ENCODE peak calls at places on chromosome 21, in five cellular contexts. S is lower lobe of right lung, H is ovary, T is right lobe of liver, V is prostate gland. E is an unnamed sample. For H3K4me1, the result is how much of the 10 kb centered on the place peaks cover.

GRCh38 chr21:28136687-28137086 is 856.0 kb downstream of the LTN1 start:
- DNase-seq in V (no peak), H (no peak), T (no peak), S (no peak), E (no peak)

GRCh38 chr21:36835383-36835795 is 131.1 kb downstream of the HLCS start:
- DNase-seq in S (no peak), H (no peak), V (peak), T (no peak), E (peak)

GRCh38 chr21:33403786-33404571 is 766 bp downstream of the IFNGR2 start:
- DNase-seq in H (peak), T (peak), S (peak), V (peak), E (peak)

GRCh38 chr21:30439975-30440374 is at the start of gene KRTAP15-1:
- DNase-seq in T (no peak), S (no peak), H (no peak), V (no peak), E (no peak)

GRCh38 chr21:34018910-34019309 is 54.5 kb upstream of the MRPS6 start:
- DNase-seq in V (no peak), H (no peak), S (no peak), T (no peak), E (no peak)

GRCh38 chr21:32043458-32043857 is 170.6 kb downstream of the HUNK start:
- DNase-seq in V (no peak), S (no peak), T (no peak), H (no peak), E (no peak)

GRCh38 chr21:33007747-33008146 is 18.0 kb upstream of the OLIG2 start:
- DNase-seq in T (no peak), S (no peak), V (no peak), H (no peak), E (no peak)

GRCh38 chr21:33402011-33402979 is 918 bp upstream of the IFNGR2 start:
- DNase-seq in H (peak), V (peak), T (peak), S (peak), E (peak)

GRCh38 chr21:43194303-43195130 is 25.7 kb downstream of the CRYAA start:
- DNase-seq in T (peak), H (no peak), S (no peak), V (peak), E (no peak)

GRCh38 chr21:19874521-19874920 is 1123.7 kb upstream of the NCAM2 start:
- DNase-seq in H (no peak), V (no peak), S (no peak), T (no peak), E (no peak)

GRCh38 chr21:42269382-42269781 is 45.8 kb downstream of the TFF3 start:
- DNase-seq in H (no peak), S (no peak), T (no peak), V (no peak), E (no peak)

GRCh38 chr21:37200641-37201480 is 66.3 kb downstream of the VPS26C start:
- DNase-seq in S (no peak), V (no peak), H (no peak), T (no peak), E (no peak)

GRCh38 chr21:45588086-45588825 is 46.0 kb upstream of the SLC19A1 start:
- DNase-seq in H (no peak), T (peak), V (no peak), S (no peak), E (no peak)

GRCh38 chr21:45045481-45045880 is 28.9 kb upstream of the ADARB1 start:
- DNase-seq in H (no peak), V (no peak), T (no peak), S (no peak), E (no peak)

GRCh38 chr21:15273244-15273643 is 208.4 kb upstream of the NRIP1 start:
- DNase-seq in S (no peak), V (no peak), T (no peak), H (no peak), E (no peak)

GRCh38 chr21:39060485-39061099 is 122.7 kb downstream of the PSMG1 start:
- DNase-seq in H (no peak), S (no peak), V (no peak), T (no peak), E (no peak)
- H3K27ac ChIP-seq in H (no peak), S (no peak), V (no peak), T (no peak), E (no peak)

GRCh38 chr21:38793926-38794713 is 11.6 kb upstream of the ETS2 start:
- DNase-seq in H (no peak), S (no peak), V (no peak), T (no peak), E (no peak)
- H3K4me1 ChIP-seq in H (under half), S (under half), V (under half), T (under half), E (under half)

GRCh38 chr21:26127073-26127814 is 43.3 kb downstream of the APP start:
- DNase-seq in S (no peak), H (no peak), V (no peak), T (no peak), E (no peak)

GRCh38 chr21:26125433-26126167 is 45.0 kb downstream of the APP start:
- DNase-seq in S (no peak), T (no peak), H (no peak), V (no peak), E (no peak)

GRCh38 chr21:26126168-26126553 is 44.4 kb downstream of the APP start:
- DNase-seq in V (no peak), H (no peak), T (no peak), S (no peak), E (no peak)

GRCh38 chr21:26130249-26130896 is 40.2 kb downstream of the APP start:
- DNase-seq in H (no peak), V (no peak), S (no peak), T (no peak), E (no peak)

GRCh38 chr21:26127918-26128317 is 42.7 kb downstream of the APP start:
- DNase-seq in T (no peak), V (peak), H (no peak), S (no peak), E (no peak)
- H3K4me3 ChIP-seq in T (no peak), V (peak), H (no peak), S (no peak), E (peak)

GRCh38 chr21:41166947-41167346 is 1.0 kb upstream of the BACE2 start:
- DNase-seq in H (peak), S (no peak), V (no peak), T (no peak), E (peak)
- H3K27ac ChIP-seq in H (peak), S (peak), V (peak), T (peak), E (peak)

DNA sequence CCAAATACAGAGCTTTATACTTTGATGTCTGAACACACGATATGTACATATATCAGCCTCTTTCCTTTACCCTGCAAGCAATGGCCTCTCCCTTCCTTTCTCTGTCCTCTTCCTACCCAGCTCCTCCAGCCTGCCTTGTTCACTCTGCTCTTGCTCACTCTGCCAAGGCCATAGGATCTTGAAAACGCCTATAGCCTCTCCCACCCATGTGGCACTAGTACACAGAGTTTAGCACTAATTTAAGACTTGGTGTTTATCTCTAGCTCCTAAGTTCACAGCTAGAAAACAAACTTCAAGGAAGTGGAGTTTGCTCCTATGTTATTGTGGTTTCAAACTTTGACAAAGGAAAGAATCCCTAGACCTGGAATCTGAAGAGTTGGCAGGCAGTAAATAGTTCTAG is 225.0 kb upstream of the RUNX1 start:
- DNase-seq in V (no peak), T (no peak), H (no peak), S (no peak), E (no peak)
- H3K4me1 ChIP-seq in V (under half), T (under half), H (under half), S (under half), E (under half)

GRCh38 chr21:29323189-29323588 is 24.5 kb downstream of the BACH1 start:
- DNase-seq in T (no peak), H (no peak), S (no peak), V (no peak), E (no peak)

GRCh38 chr21:29330797-29331196 is 32.1 kb downstream of the BACH1 start:
- DNase-seq in S (no peak), V (no peak), T (no peak), H (no peak), E (no peak)

GRCh38 chr21:29321908-29322569 is 23.3 kb downstream of the BACH1 start:
- DNase-seq in H (no peak), S (no peak), V (no peak), T (no peak), E (no peak)

GRCh38 chr21:29322570-29322957 is 23.8 kb downstream of the BACH1 start:
- DNase-seq in V (no peak), T (no peak), S (no peak), H (no peak), E (no peak)

GRCh38 chr21:29326914-29327554 is 28.3 kb downstream of the BACH1 start:
- DNase-seq in T (no peak), V (no peak), S (no peak), H (no peak), E (no peak)
- H3K4me3 ChIP-seq in T (no peak), V (no peak), S (no peak), H (no peak), E (no peak)

GRCh38 chr21:40404319-40404906 is 442.5 kb downstream of the DSCAM start:
- DNase-seq in T (no peak), H (no peak), V (no peak), S (no peak), E (no peak)
- H3K27ac ChIP-seq in T (no peak), H (no peak), V (no peak), S (peak), E (no peak)

DNA sequence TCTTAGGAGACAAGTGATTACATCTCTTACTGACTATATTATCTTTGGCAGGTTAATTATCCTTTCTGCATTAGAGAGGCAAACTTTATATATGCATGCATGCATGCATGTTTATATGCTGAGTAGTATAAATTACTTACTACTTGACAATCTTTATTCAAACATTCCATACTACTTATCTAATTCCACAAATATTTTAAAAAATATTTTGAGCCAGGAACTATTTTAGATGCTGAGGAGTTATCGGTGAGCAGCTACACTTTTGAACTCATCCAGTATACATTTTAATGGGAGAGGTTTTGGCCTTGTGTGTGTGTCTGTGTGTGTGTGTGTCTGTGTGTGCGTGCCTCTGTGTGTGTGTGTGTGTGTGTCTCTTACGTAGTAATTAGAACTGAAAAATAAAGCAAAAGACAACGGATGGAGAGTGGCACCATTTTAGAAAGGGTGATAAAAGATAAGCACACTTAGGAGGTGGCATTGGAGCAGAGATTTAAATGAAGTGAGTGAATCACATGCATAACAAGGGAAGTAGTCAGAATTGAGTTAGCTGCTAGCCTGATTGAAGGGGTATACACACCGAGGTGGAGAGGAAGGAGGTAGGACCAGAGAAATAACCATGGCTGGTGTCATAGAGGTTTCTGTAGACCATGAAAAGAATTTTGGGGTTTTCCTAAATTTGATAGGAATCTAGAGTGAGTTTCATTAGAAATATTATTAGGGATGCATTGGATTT is 1488.4 kb downstream of the MRPL39 start:
- DNase-seq in V (no peak), T (no peak), S (no peak), H (no peak), E (no peak)
- H3K4me1 ChIP-seq in V (under half), T (under half), S (under half), H (under half), E (under half)

E was measured in left ventricle myocardium inferior.